ENCODE peak calls at places on chromosomes 2 and 18, in four cellular contexts. V is astrocyte of the spinal cord, U is cardiac muscle cell, T is A549. J is an unnamed sample.

GRCh38 chr2:19576411-19576810 is 218.0 kb upstream of the OSR1 start:
- DNase-seq in T (peak), V (no peak), U (no peak), J (peak)

GRCh38 chr2:83186050-83186790 is 1272.9 kb downstream of the SUCLG1 start:
- DNase-seq in U (no peak), V (no peak), T (no peak), J (no peak)

GRCh38 chr18:79956276-79956675 is 4.8 kb upstream of the SLC66A2 start:
- DNase-seq in T (no peak), V (no peak), U (no peak), J (no peak)

GRCh38 chr2:196233808-196234501 is 62.6 kb upstream of the STK17B start:
- DNase-seq in V (peak), T (no peak), U (no peak), J (no peak)

GRCh38 chr2:69797836-69798465 is 31.5 kb upstream of the GMCL1 start:
- DNase-seq in T (no peak), U (no peak), V (peak), J (peak)

GRCh38 chr2:19337742-19338141 is 20.7 kb downstream of the OSR1 start:
- DNase-seq in V (no peak), U (no peak), T (no peak), J (no peak)

GRCh38 chr2:199798881-199799580 is 52.0 kb downstream of the FTCDNL1 start:
- DNase-seq in U (peak), T (no peak), V (peak), J (no peak)

GRCh38 chr2:143730155-143730949 is 601.1 kb downstream of the ARHGAP15 start:
- DNase-seq in T (peak), V (no peak), U (peak), J (no peak)

GRCh38 chr18:12534820-12535219 is 123.1 kb downstream of the SPIRE1 start:
- DNase-seq in T (no peak), U (no peak), V (no peak), J (no peak)

GRCh38 chr2:60105868-60106267 is 447.6 kb downstream of the BCL11A start:
- DNase-seq in T (no peak), V (no peak), U (no peak), J (no peak)

GRCh38 chr2:86382698-86383097 is 45.3 kb upstream of the REEP1 start:
- DNase-seq in T (no peak), U (no peak), V (no peak), J (no peak)

GRCh38 chr2:234678721-234679120 is 181.8 kb upstream of the ARL4C start:
- DNase-seq in T (no peak), U (peak), V (peak), J (no peak)

GRCh38 chr2:42102606-42103450 is 55.0 kb downstream of the PKDCC start:
- DNase-seq in V (peak), T (no peak), U (peak), J (no peak)

GRCh38 chr2:5019324-5019723 is 672.9 kb upstream of the SOX11 start:
- DNase-seq in V (no peak), T (no peak), U (no peak), J (no peak)

GRCh38 chr2:203662963-203663362 is 43.5 kb upstream of the CD28 start:
- DNase-seq in T (no peak), V (no peak), U (no peak), J (no peak)

GRCh38 chr2:79660552-79660951 is 147.7 kb downstream of the CTNNA2 start:
- DNase-seq in U (no peak), T (no peak), V (no peak), J (no peak)

GRCh38 chr2:170236639-170237037 is 58.7 kb downstream of the MYO3B start:
- DNase-seq in U (no peak), T (no peak), V (no peak), J (no peak)

GRCh38 chr2:149595069-149595963 is 7.7 kb upstream of the MMADHC start:
- DNase-seq in V (peak), T (peak), U (no peak), J (no peak)

GRCh38 chr18:74901347-74902169 is 303.9 kb downstream of the ZNF407 start:
- DNase-seq in T (no peak), V (no peak), U (peak), J (no peak)

GRCh38 chr2:240023792-240024191 is 1.4 kb downstream of the NDUFA10 start:
- DNase-seq in V (no peak), T (no peak), U (no peak), J (no peak)
- H3K4me3 ChIP-seq in V (no peak), T (peak), U (peak), J (peak)

GRCh38 chr18:41537666-41538065 is 417.4 kb upstream of the PIK3C3 start:
- DNase-seq in V (no peak), T (no peak), U (no peak), J (no peak)

GRCh38 chr18:41530959-41531358 is 424.1 kb upstream of the PIK3C3 start:
- DNase-seq in U (no peak), T (no peak), V (no peak), J (no peak)

GRCh38 chr18:41529093-41529492 is 425.9 kb upstream of the PIK3C3 start:
- DNase-seq in T (no peak), U (no peak), V (no peak), J (no peak)

GRCh38 chr18:41532344-41533086 is 422.5 kb upstream of the PIK3C3 start:
- DNase-seq in T (no peak), U (peak), V (peak), J (no peak)
- TF ChIP-seq CTCF in T (no peak), U (peak), V (peak), J (peak)

DNA sequence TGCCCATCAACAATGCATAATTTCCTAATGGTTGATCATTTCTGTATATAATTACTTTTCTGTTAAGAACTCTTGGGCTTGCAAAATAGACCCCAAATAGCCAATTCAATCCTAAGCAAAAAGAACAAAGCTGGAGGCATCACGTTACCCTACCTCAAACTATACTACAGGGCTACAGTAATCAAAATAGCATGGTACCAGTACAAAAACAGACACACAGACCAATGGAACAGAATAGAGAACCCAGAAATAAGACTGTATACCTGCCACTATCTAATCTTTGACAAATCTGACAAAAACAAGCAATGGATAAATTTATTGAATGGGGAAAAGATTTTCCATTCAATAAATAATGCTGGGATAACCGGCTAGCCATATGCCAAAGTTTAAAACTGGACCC is 78.8 kb downstream of the NR4A2 start:
- DNase-seq in U (no peak), T (no peak), V (no peak), J (no peak)
- H3K4me3 ChIP-seq in U (peak), T (peak), V (peak), J (peak)

GRCh38 chr2:47631306-47631705 is 151.6 kb upstream of the MSH6 start:
- DNase-seq in U (no peak), T (no peak), V (no peak), J (no peak)
- TF ChIP-seq CTCF in U (no peak), T (no peak), V (no peak), J (no peak)

GRCh38 chr2:215429424-215429823 is 6.4 kb downstream of the FN1 start:
- DNase-seq in T (no peak), U (peak), V (no peak), J (no peak)
- H3K4me3 ChIP-seq in T (no peak), U (no peak), V (peak), J (no peak)

DNA sequence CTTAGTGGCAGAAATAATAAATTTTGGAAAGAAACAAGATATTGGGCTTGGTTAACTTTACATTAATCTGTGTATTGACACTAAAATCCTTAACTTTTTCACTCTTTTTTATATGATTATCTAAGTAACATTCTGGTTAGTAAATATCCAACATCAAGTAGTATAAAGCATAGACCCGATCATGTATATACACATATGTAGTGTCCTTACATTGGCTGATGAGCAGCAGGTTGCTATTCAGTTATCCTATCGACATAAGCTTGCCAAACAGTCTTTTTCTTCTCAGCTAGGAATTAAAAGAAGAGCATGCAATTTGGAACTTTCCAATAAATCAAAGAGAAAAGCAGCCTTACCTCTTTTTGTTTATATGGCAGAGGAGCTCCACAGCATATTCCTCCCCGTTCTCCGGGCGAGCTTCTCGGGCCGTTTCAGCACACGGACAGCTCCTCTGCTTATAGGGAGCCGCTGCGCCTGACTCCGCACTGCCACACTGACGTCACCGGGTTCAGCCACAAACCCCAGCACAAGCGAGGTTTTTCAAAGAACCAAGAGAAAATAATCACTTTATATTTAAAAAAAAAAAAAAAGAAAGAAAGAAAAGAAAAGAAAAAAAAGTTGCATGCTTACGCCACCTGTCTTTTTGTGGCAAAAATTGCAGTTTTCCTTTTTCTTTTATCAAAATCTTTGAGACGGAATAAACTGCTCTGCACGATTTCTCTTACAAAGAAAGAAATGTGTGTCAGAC is at the start of gene SCG2:
- DNase-seq in U (peak), T (peak), V (peak), J (peak)
- TF ChIP-seq CTCF in U (peak), T (peak), V (peak), J (peak)

GRCh38 chr2:37582371-37582770 is 89.1 kb downstream of the CDC42EP3 start:
- DNase-seq in U (no peak), V (no peak), T (no peak), J (no peak)
- H3K4me3 ChIP-seq in U (no peak), V (no peak), T (no peak), J (no peak)

J was measured in epithelial cell of proximal tubule.